ENCODE peak calls at places on chromosomes 7 and 10, in five cellular contexts. One of them, this sample, is unnamed.

GRCh38 chr10:30818010-30818660 is 188.6 kb upstream of the LYZL2 start:
- DNase-seq in CD4-positive, CD25-positive, alpha-beta regulatory T cell: no peak
- DNase-seq in breast epithelium: no peak
- DNase-seq in small intestine: no peak
- DNase-seq in trophoblast cell: peak
- DNase-seq in this sample: peak

GRCh38 chr7:112866424-112866823 is 76.2 kb upstream of the TMEM168 start:
- DNase-seq in trophoblast cell: no peak
- DNase-seq in breast epithelium: no peak
- DNase-seq in small intestine: peak
- DNase-seq in CD4-positive, CD25-positive, alpha-beta regulatory T cell: no peak
- DNase-seq in this sample: no peak

GRCh38 chr7:56026538-56026937 is 24.7 kb downstream of the PSPH start:
- DNase-seq in CD4-positive, CD25-positive, alpha-beta regulatory T cell: no peak
- DNase-seq in breast epithelium: no peak
- DNase-seq in trophoblast cell: no peak
- DNase-seq in small intestine: no peak
- DNase-seq in this sample: no peak

GRCh38 chr7:73622909-73623797 is 1.2 kb downstream of the MLXIPL start:
- DNase-seq in breast epithelium: no peak
- DNase-seq in CD4-positive, CD25-positive, alpha-beta regulatory T cell: no peak
- DNase-seq in trophoblast cell: no peak
- DNase-seq in small intestine: peak
- DNase-seq in this sample: peak

GRCh38 chr7:84697506-84697905 is 489.4 kb downstream of the SEMA3D start:
- DNase-seq in breast epithelium: no peak
- DNase-seq in small intestine: peak
- DNase-seq in CD4-positive, CD25-positive, alpha-beta regulatory T cell: no peak
- DNase-seq in trophoblast cell: peak
- DNase-seq in this sample: no peak

GRCh38 chr10:128633864-128634541 is 507.8 kb upstream of the MKI67 start:
- DNase-seq in small intestine: no peak
- DNase-seq in CD4-positive, CD25-positive, alpha-beta regulatory T cell: no peak
- DNase-seq in trophoblast cell: no peak
- DNase-seq in breast epithelium: no peak
- DNase-seq in this sample: no peak

GRCh38 chr10:1155791-1156615 is 99.8 kb downstream of the WDR37 start:
- DNase-seq in CD4-positive, CD25-positive, alpha-beta regulatory T cell: no peak
- DNase-seq in breast epithelium: no peak
- DNase-seq in trophoblast cell: no peak
- DNase-seq in small intestine: no peak
- DNase-seq in this sample: no peak

GRCh38 chr10:19749185-19749729 is 67.0 kb upstream of the PLXDC2 start:
- DNase-seq in small intestine: no peak
- DNase-seq in trophoblast cell: peak
- DNase-seq in breast epithelium: no peak
- DNase-seq in CD4-positive, CD25-positive, alpha-beta regulatory T cell: no peak
- DNase-seq in this sample: no peak

GRCh38 chr7:36047254-36047653 is 105.8 kb upstream of the EEPD1 start:
- DNase-seq in breast epithelium: no peak
- DNase-seq in CD4-positive, CD25-positive, alpha-beta regulatory T cell: no peak
- DNase-seq in trophoblast cell: no peak
- DNase-seq in small intestine: peak
- DNase-seq in this sample: no peak

GRCh38 chr7:22663721-22664120 is 63.3 kb upstream of the IL6 start:
- DNase-seq in breast epithelium: no peak
- DNase-seq in small intestine: no peak
- DNase-seq in trophoblast cell: peak
- DNase-seq in CD4-positive, CD25-positive, alpha-beta regulatory T cell: no peak
- DNase-seq in this sample: no peak

GRCh38 chr10:576130-576465 is 113.4 kb downstream of the DIP2C start:
- DNase-seq in trophoblast cell: no peak
- DNase-seq in small intestine: no peak
- DNase-seq in breast epithelium: no peak
- DNase-seq in CD4-positive, CD25-positive, alpha-beta regulatory T cell: no peak
- DNase-seq in this sample: no peak

GRCh38 chr10:112565434-112566053 is 118.5 kb downstream of the VTI1A start:
- DNase-seq in breast epithelium: no peak
- DNase-seq in CD4-positive, CD25-positive, alpha-beta regulatory T cell: no peak
- DNase-seq in trophoblast cell: peak
- DNase-seq in small intestine: peak
- DNase-seq in this sample: peak

GRCh38 chr7:130914589-130915294 is 180.7 kb upstream of the KLF14 start:
- DNase-seq in CD4-positive, CD25-positive, alpha-beta regulatory T cell: no peak
- DNase-seq in trophoblast cell: no peak
- DNase-seq in breast epithelium: no peak
- DNase-seq in small intestine: no peak
- DNase-seq in this sample: no peak

GRCh38 chr7:36840930-36841329 is 116.6 kb upstream of the AOAH start:
- DNase-seq in CD4-positive, CD25-positive, alpha-beta regulatory T cell: no peak
- DNase-seq in trophoblast cell: no peak
- DNase-seq in small intestine: no peak
- DNase-seq in breast epithelium: no peak
- DNase-seq in this sample: no peak

GRCh38 chr7:1663857-1664651 is 6.0 kb upstream of the ELFN1 start:
- DNase-seq in breast epithelium: peak
- DNase-seq in CD4-positive, CD25-positive, alpha-beta regulatory T cell: no peak
- DNase-seq in trophoblast cell: no peak
- DNase-seq in small intestine: no peak
- DNase-seq in this sample: no peak

GRCh38 chr10:102114861-102115618 is 5.1 kb downstream of the LDB1 start:
- DNase-seq in CD4-positive, CD25-positive, alpha-beta regulatory T cell: peak
- DNase-seq in breast epithelium: peak
- DNase-seq in small intestine: peak
- DNase-seq in trophoblast cell: peak
- DNase-seq in this sample: peak

GRCh38 chr7:37320140-37320839 is 128.4 kb downstream of the ELMO1 start:
- DNase-seq in small intestine: no peak
- DNase-seq in breast epithelium: no peak
- DNase-seq in CD4-positive, CD25-positive, alpha-beta regulatory T cell: no peak
- DNase-seq in trophoblast cell: no peak
- DNase-seq in this sample: no peak

GRCh38 chr10:108204528-108205313 is 1040.2 kb upstream of the SORCS1 start:
- DNase-seq in small intestine: no peak
- DNase-seq in CD4-positive, CD25-positive, alpha-beta regulatory T cell: no peak
- DNase-seq in trophoblast cell: peak
- DNase-seq in breast epithelium: no peak
- DNase-seq in this sample: no peak

GRCh38 chr7:131501422-131501821 is 55.0 kb downstream of the PODXL start:
- DNase-seq in trophoblast cell: no peak
- DNase-seq in CD4-positive, CD25-positive, alpha-beta regulatory T cell: no peak
- DNase-seq in breast epithelium: no peak
- DNase-seq in small intestine: peak
- DNase-seq in this sample: no peak

GRCh38 chr10:42932735-42933453 is 144.0 kb upstream of the RET start:
- DNase-seq in breast epithelium: no peak
- DNase-seq in trophoblast cell: no peak
- DNase-seq in CD4-positive, CD25-positive, alpha-beta regulatory T cell: peak
- DNase-seq in small intestine: no peak
- DNase-seq in this sample: peak

GRCh38 chr7:151094675-151095074 is 8.4 kb downstream of the AGAP3 start:
- DNase-seq in breast epithelium: no peak
- DNase-seq in CD4-positive, CD25-positive, alpha-beta regulatory T cell: no peak
- DNase-seq in small intestine: no peak
- DNase-seq in trophoblast cell: no peak
- DNase-seq in this sample: no peak

GRCh38 chr10:80268938-80269588 is 20.4 kb downstream of the MAT1A start:
- DNase-seq in trophoblast cell: no peak
- DNase-seq in small intestine: no peak
- DNase-seq in breast epithelium: no peak
- DNase-seq in CD4-positive, CD25-positive, alpha-beta regulatory T cell: no peak
- DNase-seq in this sample: no peak

GRCh38 chr10:80272793-80273522 is 16.5 kb downstream of the MAT1A start:
- DNase-seq in breast epithelium: no peak
- DNase-seq in CD4-positive, CD25-positive, alpha-beta regulatory T cell: no peak
- DNase-seq in small intestine: peak
- DNase-seq in trophoblast cell: no peak
- DNase-seq in this sample: no peak

GRCh38 chr10:80271416-80271815 is 18.0 kb downstream of the MAT1A start:
- DNase-seq in breast epithelium: no peak
- DNase-seq in trophoblast cell: no peak
- DNase-seq in small intestine: no peak
- DNase-seq in CD4-positive, CD25-positive, alpha-beta regulatory T cell: no peak
- DNase-seq in this sample: no peak

GRCh38 chr10:80268266-80268665 is 21.2 kb downstream of the MAT1A start:
- DNase-seq in CD4-positive, CD25-positive, alpha-beta regulatory T cell: no peak
- DNase-seq in trophoblast cell: peak
- DNase-seq in breast epithelium: no peak
- DNase-seq in small intestine: no peak
- DNase-seq in this sample: no peak

DNA sequence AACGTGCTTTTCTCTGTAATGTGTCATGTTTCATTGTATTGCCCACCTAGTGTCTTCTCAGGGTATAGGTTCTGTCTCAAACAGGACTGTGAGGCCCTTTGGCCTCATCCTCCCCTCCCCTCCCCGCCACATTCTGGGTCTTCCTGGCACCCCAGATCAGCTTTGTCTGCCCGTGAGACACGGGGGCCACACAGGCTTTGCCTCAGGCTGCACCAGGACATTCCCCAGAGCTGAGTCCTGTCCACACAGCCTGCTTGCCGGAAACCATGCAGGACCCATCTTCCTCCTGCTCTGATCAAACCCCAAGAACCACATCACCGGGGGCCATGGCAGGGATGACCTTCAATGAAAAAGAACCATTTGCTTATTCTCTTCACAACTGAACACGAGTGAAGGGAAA is 18.6 kb downstream of the MAT1A start:
- DNase-seq in trophoblast cell: peak
- DNase-seq in CD4-positive, CD25-positive, alpha-beta regulatory T cell: no peak
- DNase-seq in small intestine: no peak
- DNase-seq in breast epithelium: no peak
- DNase-seq in this sample: no peak
- H3K27ac ChIP-seq in trophoblast cell: no peak
- H3K27ac ChIP-seq in CD4-positive, CD25-positive, alpha-beta regulatory T cell: no peak
- H3K27ac ChIP-seq in small intestine: no peak
- H3K27ac ChIP-seq in breast epithelium: no peak
- H3K27ac ChIP-seq in this sample: no peak

GRCh38 chr7:42099837-42100508 is 137.0 kb downstream of the GLI3 start:
- DNase-seq in small intestine: no peak
- DNase-seq in trophoblast cell: no peak
- DNase-seq in breast epithelium: no peak
- DNase-seq in CD4-positive, CD25-positive, alpha-beta regulatory T cell: no peak
- DNase-seq in this sample: no peak
- H3K27ac ChIP-seq in small intestine: no peak
- H3K27ac ChIP-seq in trophoblast cell: no peak
- H3K27ac ChIP-seq in breast epithelium: no peak
- H3K27ac ChIP-seq in CD4-positive, CD25-positive, alpha-beta regulatory T cell: no peak
- H3K27ac ChIP-seq in this sample: no peak

GRCh38 chr10:24439935-24440334 is 231.0 kb downstream of the KIAA1217 start:
- DNase-seq in small intestine: no peak
- DNase-seq in breast epithelium: no peak
- DNase-seq in CD4-positive, CD25-positive, alpha-beta regulatory T cell: no peak
- DNase-seq in trophoblast cell: no peak
- DNase-seq in this sample: no peak
- H3K27ac ChIP-seq in small intestine: no peak
- H3K27ac ChIP-seq in breast epithelium: peak
- H3K27ac ChIP-seq in CD4-positive, CD25-positive, alpha-beta regulatory T cell: no peak
- H3K27ac ChIP-seq in trophoblast cell: peak
- H3K27ac ChIP-seq in this sample: no peak

DNA sequence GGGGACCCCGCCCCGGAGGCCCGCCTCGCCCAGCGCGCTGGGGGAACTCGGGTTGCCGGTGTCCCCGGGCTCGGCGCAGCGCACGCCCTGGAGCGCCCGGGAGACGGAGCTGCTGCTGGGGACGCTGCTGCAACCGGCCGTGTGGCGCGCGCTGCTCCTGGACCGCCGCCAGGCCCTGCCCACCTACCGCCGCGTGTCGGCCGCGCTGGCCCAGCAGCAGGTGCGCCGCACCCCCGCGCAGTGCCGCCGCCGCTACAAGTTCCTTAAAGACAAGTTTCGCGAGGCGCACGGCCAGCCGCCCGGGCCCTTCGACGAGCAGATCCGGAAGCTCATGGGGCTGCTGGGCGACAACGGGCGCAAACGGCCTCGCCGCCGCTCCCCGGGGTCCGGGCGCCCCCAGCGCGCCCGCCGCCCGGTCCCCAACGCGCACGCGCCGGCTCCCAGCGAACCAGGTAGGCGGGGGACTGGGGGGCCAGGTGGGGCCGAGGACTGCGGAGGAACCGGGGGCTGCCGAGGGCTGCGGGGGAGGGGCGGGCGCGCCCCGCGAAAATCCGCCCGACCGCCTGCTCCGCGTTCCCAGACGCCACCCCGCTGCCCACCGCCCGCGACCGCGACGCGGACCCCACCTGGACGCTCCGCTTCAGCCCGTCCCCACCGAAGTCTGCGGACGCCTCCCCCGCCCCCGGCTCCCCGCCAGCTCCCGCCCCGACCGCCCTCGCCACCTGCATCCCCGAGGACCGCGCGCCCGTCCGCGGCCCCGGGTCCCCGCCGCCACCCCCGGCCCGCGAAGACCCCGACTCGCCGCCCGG is 574 bp downstream of the UTF1 start:
- DNase-seq in CD4-positive, CD25-positive, alpha-beta regulatory T cell: no peak
- DNase-seq in small intestine: peak
- DNase-seq in breast epithelium: no peak
- DNase-seq in trophoblast cell: no peak
- DNase-seq in this sample: no peak
- H3K27ac ChIP-seq in CD4-positive, CD25-positive, alpha-beta regulatory T cell: no peak
- H3K27ac ChIP-seq in small intestine: no peak
- H3K27ac ChIP-seq in breast epithelium: no peak
- H3K27ac ChIP-seq in trophoblast cell: no peak
- H3K27ac ChIP-seq in this sample: no peak

GRCh38 chr10:66405566-66405965 is 520.3 kb upstream of the LRRTM3 start:
- DNase-seq in small intestine: no peak
- DNase-seq in breast epithelium: no peak
- DNase-seq in CD4-positive, CD25-positive, alpha-beta regulatory T cell: no peak
- DNase-seq in trophoblast cell: no peak
- DNase-seq in this sample: no peak
- H3K27ac ChIP-seq in small intestine: no peak
- H3K27ac ChIP-seq in breast epithelium: no peak
- H3K27ac ChIP-seq in CD4-positive, CD25-positive, alpha-beta regulatory T cell: no peak
- H3K27ac ChIP-seq in trophoblast cell: no peak
- H3K27ac ChIP-seq in this sample: no peak

GRCh38 chr10:61887772-61888171 is 13.7 kb upstream of the ARID5B start:
- DNase-seq in CD4-positive, CD25-positive, alpha-beta regulatory T cell: no peak
- DNase-seq in trophoblast cell: no peak
- DNase-seq in small intestine: peak
- DNase-seq in breast epithelium: no peak
- DNase-seq in this sample: no peak

GRCh38 chr10:61890430-61890829 is 11.1 kb upstream of the ARID5B start:
- DNase-seq in breast epithelium: no peak
- DNase-seq in small intestine: no peak
- DNase-seq in trophoblast cell: peak
- DNase-seq in CD4-positive, CD25-positive, alpha-beta regulatory T cell: no peak
- DNase-seq in this sample: no peak

GRCh38 chr10:61888744-61889143 is 12.8 kb upstream of the ARID5B start:
- DNase-seq in breast epithelium: no peak
- DNase-seq in small intestine: no peak
- DNase-seq in CD4-positive, CD25-positive, alpha-beta regulatory T cell: no peak
- DNase-seq in trophoblast cell: no peak
- DNase-seq in this sample: no peak

GRCh38 chr10:61891911-61892310 is 9.6 kb upstream of the ARID5B start:
- DNase-seq in small intestine: no peak
- DNase-seq in trophoblast cell: no peak
- DNase-seq in breast epithelium: no peak
- DNase-seq in CD4-positive, CD25-positive, alpha-beta regulatory T cell: no peak
- DNase-seq in this sample: no peak

GRCh38 chr10:61890881-61891409 is 10.6 kb upstream of the ARID5B start:
- DNase-seq in CD4-positive, CD25-positive, alpha-beta regulatory T cell: no peak
- DNase-seq in breast epithelium: no peak
- DNase-seq in small intestine: no peak
- DNase-seq in trophoblast cell: peak
- DNase-seq in this sample: no peak
- H3K27ac ChIP-seq in CD4-positive, CD25-positive, alpha-beta regulatory T cell: no peak
- H3K27ac ChIP-seq in breast epithelium: no peak
- H3K27ac ChIP-seq in small intestine: no peak
- H3K27ac ChIP-seq in trophoblast cell: no peak
- H3K27ac ChIP-seq in this sample: no peak